ENCODE peak calls at places on chromosomes 4 and X, in four cellular contexts. R is CD8-positive, alpha-beta T cell; Y is immature natural killer cell; A is RWPE1. W is an unnamed sample.

GRCh38 chr4:137530176-137530575 is 2.1 kb downstream of the PCDH18 start:
- DNase-seq in R (no peak), A (no peak), Y (no peak), W (no peak)

GRCh38 chr4:185933078-185933581 is 121.1 kb upstream of the SORBS2 start:
- DNase-seq in Y (peak), A (no peak), R (no peak), W (no peak)

GRCh38 chr4:951594-952468 is 19.6 kb downstream of the TMEM175 start:
- DNase-seq in R (no peak), A (no peak), Y (no peak), W (no peak)

GRCh38 chr4:13484749-13485345 is 707 bp upstream of the RAB28 start:
- DNase-seq in A (no peak), R (no peak), Y (no peak), W (no peak)

GRCh38 chr4:73848183-73848777 is 4.8 kb upstream of the PF4V1 start:
- DNase-seq in A (no peak), Y (no peak), R (no peak), W (no peak)

GRCh38 chr4:48756689-48757220 is 23.3 kb downstream of the FRYL start:
- DNase-seq in A (peak), Y (no peak), R (no peak), W (no peak)

GRCh38 chr4:151486166-151486565 is 77.2 kb downstream of the FHIP1A start:
- DNase-seq in Y (no peak), R (no peak), A (no peak), W (no peak)

GRCh38 chr4:149752729-149753128 is 62.9 kb downstream of the IQCM start:
- DNase-seq in Y (no peak), R (no peak), A (peak), W (no peak)

GRCh38 chrX:47278684-47279083 is 45.9 kb downstream of the USP11 start:
- DNase-seq in A (peak), R (no peak), Y (no peak), W (no peak)

GRCh38 chr4:13633671-13634070 is 6.1 kb upstream of the BOD1L1 start:
- DNase-seq in R (no peak), Y (no peak), A (no peak), W (no peak)

GRCh38 chr4:171813195-171813955 is at the start of gene GALNTL6:
- DNase-seq in Y (no peak), R (no peak), A (no peak), W (no peak)

GRCh38 chr4:7192252-7193039 is at the start of gene SORCS2:
- DNase-seq in A (peak), R (no peak), Y (peak), W (no peak)

GRCh38 chrX:68508799-68509198 is 9.9 kb downstream of the YIPF6 start:
- DNase-seq in R (no peak), A (peak), Y (peak), W (no peak)

GRCh38 chr4:54929459-54929858 is 195.9 kb downstream of the KDR start:
- DNase-seq in R (no peak), A (no peak), Y (no peak), W (no peak)

GRCh38 chr4:15654556-15655222 is 468 bp downstream of the FBXL5 start:
- DNase-seq in R (peak), A (peak), Y (no peak), W (peak)

GRCh38 chr4:64158648-64159326 is 250.5 kb downstream of the TECRL start:
- DNase-seq in A (peak), Y (no peak), R (no peak), W (no peak)

GRCh38 chr4:5874811-5875465 is 17.9 kb downstream of the CRMP1 start:
- DNase-seq in Y (no peak), A (peak), R (no peak), W (no peak)

GRCh38 chrX:123731987-123732678 is 719 bp downstream of the THOC2 start:
- DNase-seq in Y (no peak), R (no peak), A (peak), W (peak)

GRCh38 chr4:105622269-105622668 is 69.8 kb downstream of the ARHGEF38 start:
- DNase-seq in A (no peak), Y (no peak), R (no peak), W (no peak)

GRCh38 chr4:36997727-36998126 is 246.8 kb upstream of the NWD2 start:
- DNase-seq in A (no peak), R (no peak), Y (no peak), W (no peak)

GRCh38 chr4:76690091-76690905 is 207.6 kb downstream of the SOWAHB start:
- DNase-seq in R (no peak), Y (no peak), A (peak), W (no peak)

GRCh38 chr4:43339435-43339834 is 446.9 kb downstream of the GRXCR1 start:
- DNase-seq in A (peak), R (no peak), Y (no peak), W (no peak)

GRCh38 chr4:101919373-101919977 is 128.9 kb downstream of the BANK1 start:
- DNase-seq in Y (no peak), R (no peak), A (no peak), W (no peak)

GRCh38 chrX:41178201-41178600 is 93.0 kb downstream of the USP9X start:
- DNase-seq in R (no peak), A (no peak), Y (no peak), W (no peak)

GRCh38 chr4:41122775-41123174 is 91.6 kb downstream of the APBB2 start:
- DNase-seq in A (no peak), R (no peak), Y (no peak), W (no peak)

GRCh38 chrX:141221611-141222010 is 20.7 kb downstream of the SPANXC start:
- DNase-seq in Y (no peak), R (no peak), A (no peak), W (no peak)

GRCh38 chrX:108177321-108177990 is 85.9 kb downstream of the ATG4A start:
- DNase-seq in R (no peak), A (no peak), Y (no peak), W (no peak)

GRCh38 chr4:41119867-41120295 is 94.5 kb downstream of the APBB2 start:
- DNase-seq in Y (no peak), A (no peak), R (no peak), W (no peak)

GRCh38 chrX:40420899-40421729 is 159.7 kb upstream of the ATP6AP2 start:
- DNase-seq in R (no peak), A (no peak), Y (no peak), W (no peak)

GRCh38 chr4:86233681-86234080 is 126.2 kb downstream of the MAPK10 start:
- DNase-seq in R (no peak), Y (no peak), A (peak), W (no peak)